ENCODE peak calls at places on chromosomes 7 and 10, in five cellular contexts. One of them, this sample, is unnamed.

GRCh38 chr7:146661435-146661834 is 544.8 kb downstream of the CNTNAP2 start:
- DNase-seq in fibroblast of pulmonary artery: no peak
- DNase-seq in HT1080: no peak
- DNase-seq in NB4: no peak
- DNase-seq in amniotic epithelial cell: no peak
- DNase-seq in this sample: no peak

GRCh38 chr7:83267141-83267631 is 104.5 kb upstream of the PCLO start:
- DNase-seq in fibroblast of pulmonary artery: peak
- DNase-seq in HT1080: no peak
- DNase-seq in NB4: no peak
- DNase-seq in amniotic epithelial cell: peak
- DNase-seq in this sample: no peak

GRCh38 chr7:10237306-10237705 is 736.4 kb upstream of the PHF14 start:
- DNase-seq in fibroblast of pulmonary artery: peak
- DNase-seq in HT1080: peak
- DNase-seq in NB4: no peak
- DNase-seq in amniotic epithelial cell: no peak
- DNase-seq in this sample: no peak

GRCh38 chr10:3887404-3887803 is 102.4 kb upstream of the KLF6 start:
- DNase-seq in fibroblast of pulmonary artery: no peak
- DNase-seq in HT1080: no peak
- DNase-seq in NB4: no peak
- DNase-seq in amniotic epithelial cell: peak
- DNase-seq in this sample: no peak

GRCh38 chr10:97903128-97904025 is 53.7 kb downstream of the GOLGA7B start:
- DNase-seq in fibroblast of pulmonary artery: no peak
- DNase-seq in HT1080: no peak
- DNase-seq in NB4: no peak
- DNase-seq in amniotic epithelial cell: no peak
- DNase-seq in this sample: no peak

GRCh38 chr7:46485481-46486065 is 564.5 kb upstream of the IGFBP3 start:
- DNase-seq in fibroblast of pulmonary artery: peak
- DNase-seq in HT1080: peak
- DNase-seq in NB4: no peak
- DNase-seq in amniotic epithelial cell: peak
- DNase-seq in this sample: no peak

GRCh38 chr7:40329601-40330153 is 194.9 kb downstream of the SUGCT start:
- DNase-seq in fibroblast of pulmonary artery: peak
- DNase-seq in HT1080: peak
- DNase-seq in NB4: peak
- DNase-seq in amniotic epithelial cell: peak
- DNase-seq in this sample: no peak

GRCh38 chr7:133081605-133082389 is at the start of gene CHCHD3:
- DNase-seq in fibroblast of pulmonary artery: peak
- DNase-seq in HT1080: peak
- DNase-seq in NB4: peak
- DNase-seq in amniotic epithelial cell: peak
- DNase-seq in this sample: peak